ENCODE peak calls at places on chromosomes 2 and 18, in four cellular contexts. A is A549, E is DND-41, O is aorta. D is an unnamed sample.
A peak's percentile ranks its signal among the peaks of the same experiment; 100 is the strongest.

GRCh38 chr2:11873346-11873745 is 126.9 kb downstream of the LPIN1 start:
- DNase-seq in A (no peak), O (no peak), E (no peak), D (no peak)

GRCh38 chr2:94993176-94994062 is 32.1 kb upstream of the MAL start:
- DNase-seq in O (peak; percentile 51), A (no peak), E (no peak), D (no peak)

GRCh38 chr18:11494093-11494492 is 115.3 kb upstream of the SLC35G4 start:
- DNase-seq in E (no peak), O (no peak), A (no peak), D (no peak)

GRCh38 chr2:239262484-239263230 is 138.2 kb downstream of the HDAC4 start:
- DNase-seq in O (peak; percentile 75), A (no peak), E (no peak), D (no peak)

GRCh38 chr18:29652797-29653196 is 1389.7 kb downstream of the DSC3 start:
- DNase-seq in A (no peak), E (no peak), O (no peak), D (no peak)

GRCh38 chr2:25375989-25376545 is 34.3 kb upstream of the DNMT3A start:
- DNase-seq in O (peak; percentile 61), A (no peak), E (no peak), D (peak; percentile 61)

GRCh38 chr2:149651229-149651628 is 63.7 kb upstream of the MMADHC start:
- DNase-seq in A (no peak), O (no peak), E (no peak), D (no peak)

GRCh38 chr2:231554748-231555545 is 24.7 kb upstream of the NMUR1 start:
- DNase-seq in O (peak; percentile 84), A (no peak), E (peak; percentile 39), D (peak; percentile 85)

GRCh38 chr2:78061301-78061700 is 539.1 kb upstream of the LRRTM4 start:
- DNase-seq in E (no peak), O (no peak), A (no peak), D (no peak)

GRCh38 chr18:42338683-42339082 is 383.6 kb downstream of the PIK3C3 start:
- DNase-seq in O (no peak), A (no peak), E (no peak), D (no peak)

GRCh38 chr2:174053784-174054183 is 88.6 kb upstream of the SP3 start:
- DNase-seq in E (no peak), A (no peak), O (no peak), D (no peak)

GRCh38 chr18:3747176-3747973 is 297.4 kb downstream of the TGIF1 start:
- DNase-seq in A (no peak), O (no peak), E (no peak), D (no peak)

GRCh38 chr2:178401994-178402437 is 49.0 kb downstream of the PRKRA start:
- DNase-seq in E (no peak), A (no peak), O (no peak), D (no peak)

GRCh38 chr2:235518317-235519090 is 24.7 kb downstream of the AGAP1 start:
- DNase-seq in A (no peak), O (peak; percentile 55), E (no peak), D (no peak)

GRCh38 chr2:11553661-11554429 is 20.0 kb downstream of the GREB1 start:
- DNase-seq in O (no peak), A (no peak), E (no peak), D (no peak)

GRCh38 chr2:96102596-96103387 is 13.6 kb downstream of the ADRA2B start:
- DNase-seq in A (no peak), E (no peak), O (peak; percentile 62), D (peak; percentile 41)

GRCh38 chr2:11822746-11823411 is 76.4 kb downstream of the LPIN1 start:
- DNase-seq in A (no peak), O (no peak), E (no peak), D (no peak)

GRCh38 chr18:48924621-48925601 is 25.9 kb downstream of the SMAD7 start:
- DNase-seq in E (peak; percentile 42), O (peak; percentile 74), A (no peak), D (peak; percentile 3)

GRCh38 chr2:18721038-18721922 is 131.9 kb upstream of the NT5C1B start:
- DNase-seq in O (no peak), E (no peak), A (no peak), D (no peak)

GRCh38 chr2:237574894-237575868 is 8.8 kb downstream of the PRLH start:
- DNase-seq in A (no peak), O (peak; percentile 76), E (no peak), D (peak; percentile 84)

GRCh38 chr2:231134910-231135650 is 10.2 kb upstream of the HTR2B start:
- DNase-seq in E (no peak), O (no peak), A (no peak), D (no peak)

GRCh38 chr2:207847807-207848544 is 78.3 kb upstream of the FZD5 start:
- DNase-seq in O (no peak), A (no peak), E (peak; percentile 14), D (no peak)

GRCh38 chr2:226885769-226886435 is 50.0 kb downstream of the RHBDD1 start:
- DNase-seq in O (no peak), E (no peak), A (no peak), D (no peak)

GRCh38 chr2:101724113-101724450 is 26.6 kb downstream of the MAP4K4 start:
- DNase-seq in E (no peak), O (no peak), A (no peak), D (no peak)

GRCh38 chr2:96325038-96325883 is at the start of gene ITPRIPL1:
- DNase-seq in E (peak; percentile 60), A (no peak), O (peak; percentile 79), D (no peak)

GRCh38 chr2:7621018-7621814 is 704.0 kb downstream of the RNF144A start:
- DNase-seq in E (no peak), A (no peak), O (no peak), D (no peak)

GRCh38 chr2:62706721-62707516 is 1.4 kb downstream of the EHBP1 start:
- DNase-seq in O (no peak), E (no peak), A (no peak), D (no peak)

GRCh38 chr2:25256486-25256875 is 85.2 kb downstream of the DNMT3A start:
- DNase-seq in O (no peak), A (no peak), E (no peak), D (no peak)

GRCh38 chr2:1564506-1564905 is 151.2 kb downstream of the TPO start:
- DNase-seq in O (peak; percentile 64), E (peak; percentile 64), A (no peak), D (no peak)

GRCh38 chr2:126858013-126858412 is 40.7 kb upstream of the TEX51 start:
- DNase-seq in E (no peak), O (no peak), A (no peak), D (no peak)

GRCh38 chr18:60019463-60019840 is 119.7 kb downstream of the PMAIP1 start:
- DNase-seq in E (no peak), O (no peak), A (no peak), D (no peak)

GRCh38 chr18:27377251-27377650 is 192.1 kb upstream of the CHST9 start:
- DNase-seq in A (no peak), O (no peak), E (no peak), D (no peak)

GRCh38 chr2:215364157-215365155 is 52.6 kb downstream of the ATIC start:
- DNase-seq in O (no peak), E (no peak), A (no peak), D (no peak)

GRCh38 chr2:30675758-30676157 is 131.5 kb downstream of the CAPN13 start:
- DNase-seq in O (no peak), A (no peak), E (no peak), D (no peak)

GRCh38 chr2:160736629-160737028 is 243.0 kb upstream of the RBMS1 start:
- DNase-seq in A (peak; percentile 13), O (no peak), E (no peak), D (no peak)

DNA sequence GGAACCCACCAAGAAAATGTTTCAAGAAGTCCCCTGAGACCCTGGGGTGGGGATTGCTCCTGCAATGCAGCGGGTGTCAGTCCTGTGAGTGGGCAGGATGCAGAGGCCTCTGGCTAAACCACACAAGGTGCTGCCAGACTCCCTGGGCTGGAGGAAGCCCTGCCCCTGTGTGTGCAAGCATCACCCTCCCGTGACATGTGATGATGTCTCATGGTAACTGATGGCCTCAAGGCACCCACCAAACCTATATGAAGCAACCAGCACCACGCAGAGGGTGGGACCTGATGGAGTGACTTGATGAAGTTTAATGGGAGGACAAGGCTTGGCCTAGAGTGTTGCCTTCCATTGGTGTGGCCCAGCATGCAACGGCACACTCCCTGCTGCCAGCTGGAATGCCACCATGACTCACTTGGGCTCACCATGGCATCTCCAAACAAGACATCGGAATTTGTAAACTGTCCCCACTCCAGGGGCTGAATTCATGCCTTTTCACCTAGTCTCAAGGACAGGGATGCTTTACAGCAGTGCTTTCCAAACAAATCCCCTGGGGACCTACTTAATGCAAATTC is 8.7 kb upstream of the SLC14A1 start:
- DNase-seq in O (no peak), E (no peak), A (no peak), D (no peak)
- H3K27ac ChIP-seq in O (no peak overlapping the region), E (no peak overlapping the region), A (no peak overlapping the region), D (no peak overlapping the region)

GRCh38 chr2:166238176-166238575 is 110.4 kb upstream of the SCN1A start:
- DNase-seq in O (no peak), A (no peak), E (no peak), D (no peak)

GRCh38 chr2:166240387-166241313 is 112.8 kb upstream of the SCN1A start:
- DNase-seq in E (no peak), A (no peak), O (no peak), D (peak; percentile 22)

GRCh38 chr2:166246901-166247300 is 119.1 kb upstream of the SCN1A start:
- DNase-seq in E (no peak), O (no peak), A (no peak), D (no peak)

GRCh38 chr2:166239548-166239947 is 111.7 kb upstream of the SCN1A start:
- DNase-seq in E (no peak), A (peak; percentile 6), O (no peak), D (no peak)

GRCh38 chr2:166242309-166242708 is 114.5 kb upstream of the SCN1A start:
- DNase-seq in O (no peak), A (no peak), E (no peak), D (no peak)
- H3K27ac ChIP-seq in O (no peak overlapping the region), A (no peak overlapping the region), E (no peak overlapping the region), D (no peak overlapping the region)

GRCh38 chr2:205659922-205660321 is 22.4 kb upstream of the NRP2 start:
- DNase-seq in O (no peak), E (no peak), A (no peak), D (no peak)
- H3K27ac ChIP-seq in O (no peak overlapping the region), E (no peak overlapping the region), A (no peak overlapping the region), D (no peak overlapping the region)

DNA sequence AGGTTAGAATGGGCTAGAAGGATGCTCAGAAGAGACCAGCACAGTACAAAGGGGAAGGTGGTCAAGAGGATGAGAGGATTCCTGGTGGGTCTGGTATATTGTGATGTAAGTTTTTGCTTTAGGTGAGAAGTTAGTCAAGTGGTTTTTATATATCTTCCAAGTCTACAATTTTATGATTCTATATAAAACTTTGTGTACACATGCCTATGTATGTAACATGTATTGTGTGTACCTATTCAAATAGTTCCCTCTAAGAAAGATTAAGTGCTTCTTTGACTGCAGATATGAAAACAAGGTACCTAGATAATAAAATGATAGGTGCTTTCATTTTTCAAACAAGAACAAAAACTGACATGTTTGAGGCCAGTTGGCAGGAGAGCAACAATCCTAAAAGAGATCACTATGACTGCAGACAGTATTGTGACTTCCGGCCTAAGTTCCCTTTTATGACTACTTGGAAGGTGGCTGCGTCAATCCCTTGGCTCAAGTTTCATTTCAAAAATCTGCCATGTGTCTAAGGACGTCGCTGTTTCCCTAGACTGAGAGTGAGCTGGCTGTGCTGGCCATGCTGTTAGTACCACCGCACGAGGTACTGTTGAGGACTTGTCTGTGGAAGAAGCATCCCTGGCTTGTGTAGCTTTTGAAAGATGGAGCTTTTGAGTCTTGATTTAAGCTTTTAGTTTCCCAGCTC is 123.1 kb downstream of the PRPF40A start:
- DNase-seq in O (no peak), A (no peak), E (no peak), D (no peak)
- H3K27ac ChIP-seq in O (peak overlapping the region; percentile 89), A (no peak overlapping the region), E (no peak overlapping the region), D (no peak overlapping the region)

D was measured in kidney.